ENCODE peak calls at places on chromosomes 6 and 20, in four cellular contexts. R, J, F and Z are unnamed samples.

GRCh38 chr6:19988555-19988954 is 151.4 kb downstream of the ID4 start:
- DNase-seq in R (peak; percentile 17), J (no peak), F (no peak), Z (no peak)

GRCh38 chr20:10673831-10674683 is at the start of gene JAG1:
- DNase-seq in F (peak; percentile 96), J (no peak), R (peak; percentile 96), Z (no peak)

GRCh38 chr20:53942973-53943372 is 127.4 kb downstream of the BCAS1 start:
- DNase-seq in J (no peak), F (no peak), R (no peak), Z (no peak)

GRCh38 chr6:89566930-89567634 is 71.5 kb downstream of the LYRM2 start:
- DNase-seq in J (no peak), R (no peak), F (no peak), Z (no peak)

GRCh38 chr20:22815206-22815551 is 219.9 kb upstream of the SSTR4 start:
- DNase-seq in R (no peak), J (no peak), F (no peak), Z (no peak)

GRCh38 chr20:14919473-14920157 is 582.2 kb upstream of the FLRT3 start:
- DNase-seq in J (no peak), F (no peak), R (no peak), Z (peak; percentile 67)

GRCh38 chr6:36149436-36149835 is 19.1 kb downstream of the MAPK13 start:
- DNase-seq in J (no peak), F (no peak), R (no peak), Z (no peak)

GRCh38 chr6:105560611-105561066 is 157.8 kb upstream of the PREP start:
- DNase-seq in R (no peak), J (no peak), F (no peak), Z (no peak)

GRCh38 chr6:39250507-39250906 is 21.2 kb upstream of the KCNK5 start:
- DNase-seq in J (no peak), R (no peak), F (no peak), Z (no peak)

GRCh38 chr20:51217347-51218045 is 194.6 kb upstream of the KCNG1 start:
- DNase-seq in F (no peak), J (no peak), R (no peak), Z (no peak)

GRCh38 chr6:32085759-32086458 is 23.2 kb downstream of the TNXB start:
- DNase-seq in R (no peak), F (no peak), J (no peak), Z (no peak)

GRCh38 chr6:35967059-35967769 is 46.3 kb upstream of the SRPK1 start:
- DNase-seq in F (no peak), J (no peak), R (no peak), Z (no peak)

GRCh38 chr20:51424270-51425041 is 118.1 kb downstream of the NFATC2 start:
- DNase-seq in J (no peak), R (no peak), F (no peak), Z (no peak)

GRCh38 chr6:134698228-134698627 is 251.7 kb downstream of the ALDH8A1 start:
- DNase-seq in F (no peak), R (no peak), J (no peak), Z (no peak)

GRCh38 chr6:13846841-13847240 is 32.5 kb upstream of the MCUR1 start:
- DNase-seq in J (no peak), R (peak; percentile 50), F (peak; percentile 17), Z (peak; percentile 84)